ENCODE peak calls at places on chromosomes 3 and 15, in four cellular contexts. One of them, this sample, is unnamed.

GRCh38 chr15:99466701-99467337 is 99.0 kb upstream of the MEF2A start:
- DNase-seq in mammary epithelial cell: no peak
- DNase-seq in MM.1S: no peak
- DNase-seq in H9: no peak
- DNase-seq in this sample: no peak

GRCh38 chr3:126021702-126022101 is 52.7 kb downstream of the ROPN1B start:
- DNase-seq in H9: peak
- DNase-seq in MM.1S: no peak
- DNase-seq in mammary epithelial cell: no peak
- DNase-seq in this sample: no peak

GRCh38 chr3:133211449-133211848 is 173.3 kb downstream of the TMEM108 start:
- DNase-seq in MM.1S: peak
- DNase-seq in H9: peak
- DNase-seq in mammary epithelial cell: no peak
- DNase-seq in this sample: no peak

GRCh38 chr3:149442845-149443544 is 31.5 kb upstream of the TM4SF4 start:
- DNase-seq in MM.1S: no peak
- DNase-seq in mammary epithelial cell: peak
- DNase-seq in H9: no peak
- DNase-seq in this sample: peak

GRCh38 chr3:127990051-127990450 is 62.2 kb upstream of the SEC61A1 start:
- DNase-seq in mammary epithelial cell: no peak
- DNase-seq in MM.1S: no peak
- DNase-seq in H9: no peak
- DNase-seq in this sample: no peak

GRCh38 chr3:4060064-4060463 is 243.1 kb upstream of the SETMAR start:
- DNase-seq in H9: no peak
- DNase-seq in MM.1S: no peak
- DNase-seq in mammary epithelial cell: no peak
- DNase-seq in this sample: no peak

GRCh38 chr3:51962854-51963530 is 4.3 kb downstream of the PCBP4 start:
- DNase-seq in MM.1S: no peak
- DNase-seq in H9: no peak
- DNase-seq in mammary epithelial cell: no peak
- DNase-seq in this sample: no peak

GRCh38 chr3:171351676-171352075 is 108.5 kb downstream of the TNIK start:
- DNase-seq in mammary epithelial cell: peak
- DNase-seq in H9: no peak
- DNase-seq in MM.1S: no peak
- DNase-seq in this sample: peak

GRCh38 chr3:151084893-151085226 is 604 bp upstream of the MED12L start:
- DNase-seq in H9: no peak
- DNase-seq in MM.1S: no peak
- DNase-seq in mammary epithelial cell: no peak
- DNase-seq in this sample: no peak

GRCh38 chr15:74709011-74709410 is 13.2 kb upstream of the EDC3 start:
- DNase-seq in mammary epithelial cell: no peak
- DNase-seq in MM.1S: no peak
- DNase-seq in H9: no peak
- DNase-seq in this sample: peak

GRCh38 chr3:179450901-179451334 is 352 bp downstream of the GNB4 start:
- DNase-seq in mammary epithelial cell: peak
- DNase-seq in H9: no peak
- DNase-seq in MM.1S: no peak
- DNase-seq in this sample: peak

GRCh38 chr15:75460646-75461045 is 9.2 kb upstream of the SIN3A start:
- DNase-seq in H9: no peak
- DNase-seq in mammary epithelial cell: no peak
- DNase-seq in MM.1S: no peak
- DNase-seq in this sample: no peak

GRCh38 chr15:88246666-88247446 is 9.7 kb downstream of the NTRK3 start:
- DNase-seq in MM.1S: peak
- DNase-seq in mammary epithelial cell: peak
- DNase-seq in H9: peak
- DNase-seq in this sample: peak

GRCh38 chr3:172203522-172204258 is 164.3 kb downstream of the FNDC3B start:
- DNase-seq in mammary epithelial cell: peak
- DNase-seq in H9: no peak
- DNase-seq in MM.1S: no peak
- DNase-seq in this sample: peak

GRCh38 chr15:80846416-80846815 is 67.2 kb downstream of the CEMIP start:
- DNase-seq in mammary epithelial cell: no peak
- DNase-seq in H9: no peak
- DNase-seq in MM.1S: no peak
- DNase-seq in this sample: peak

GRCh38 chr3:157531301-157531660 is 28.1 kb upstream of the VEPH1 start:
- DNase-seq in H9: no peak
- DNase-seq in MM.1S: no peak
- DNase-seq in mammary epithelial cell: no peak
- DNase-seq in this sample: peak

GRCh38 chr3:128495435-128495970 is 2.5 kb upstream of the GATA2 start:
- DNase-seq in mammary epithelial cell: no peak
- DNase-seq in H9: peak
- DNase-seq in MM.1S: no peak
- DNase-seq in this sample: no peak

GRCh38 chr3:108124337-108125150 is 33.7 kb upstream of the CD47 start:
- DNase-seq in H9: no peak
- DNase-seq in MM.1S: peak
- DNase-seq in mammary epithelial cell: no peak
- DNase-seq in this sample: no peak

GRCh38 chr15:52163321-52164190 is 27.6 kb downstream of the GNB5 start:
- DNase-seq in H9: peak
- DNase-seq in MM.1S: no peak
- DNase-seq in mammary epithelial cell: no peak
- DNase-seq in this sample: no peak

GRCh38 chr3:53211704-53212702 is 43.8 kb downstream of the TKT start:
- DNase-seq in mammary epithelial cell: no peak
- DNase-seq in H9: no peak
- DNase-seq in MM.1S: no peak
- DNase-seq in this sample: no peak

GRCh38 chr15:40769310-40770146 is at the start of gene C15orf62:
- DNase-seq in H9: no peak
- DNase-seq in MM.1S: no peak
- DNase-seq in mammary epithelial cell: peak
- DNase-seq in this sample: peak

GRCh38 chr3:70905496-70905895 is 593.1 kb upstream of the MDFIC2 start:
- DNase-seq in mammary epithelial cell: no peak
- DNase-seq in MM.1S: no peak
- DNase-seq in H9: no peak
- DNase-seq in this sample: no peak

GRCh38 chr15:40064231-40064894 is 25.4 kb upstream of the SRP14 start:
- DNase-seq in H9: no peak
- DNase-seq in MM.1S: peak
- DNase-seq in mammary epithelial cell: no peak
- DNase-seq in this sample: peak

GRCh38 chr15:63945005-63945788 is 101.1 kb downstream of the DAPK2 start:
- DNase-seq in H9: peak
- DNase-seq in mammary epithelial cell: peak
- DNase-seq in MM.1S: peak
- DNase-seq in this sample: peak

GRCh38 chr3:80770106-80771079 is 991.1 kb downstream of the GBE1 start:
- DNase-seq in MM.1S: no peak
- DNase-seq in mammary epithelial cell: no peak
- DNase-seq in H9: no peak
- DNase-seq in this sample: peak

GRCh38 chr15:73751896-73752816 is 995 bp downstream of the INSYN1 start:
- DNase-seq in MM.1S: no peak
- DNase-seq in mammary epithelial cell: no peak
- DNase-seq in H9: no peak
- DNase-seq in this sample: peak

GRCh38 chr15:63135804-63136203 is 14.1 kb downstream of the LACTB start:
- DNase-seq in MM.1S: no peak
- DNase-seq in mammary epithelial cell: peak
- DNase-seq in H9: no peak
- DNase-seq in this sample: peak

GRCh38 chr15:81347910-81348309 is 24.0 kb upstream of the STARD5 start:
- DNase-seq in MM.1S: peak
- DNase-seq in H9: no peak
- DNase-seq in mammary epithelial cell: no peak
- DNase-seq in this sample: no peak

GRCh38 chr3:167032267-167032876 is 347.7 kb downstream of the ZBBX start:
- DNase-seq in MM.1S: peak
- DNase-seq in mammary epithelial cell: peak
- DNase-seq in H9: no peak
- DNase-seq in this sample: peak

GRCh38 chr3:184360834-184361531 is 422 bp downstream of the CLCN2 start:
- DNase-seq in H9: no peak
- DNase-seq in MM.1S: no peak
- DNase-seq in mammary epithelial cell: no peak
- DNase-seq in this sample: no peak
- H2AFZ ChIP-seq in H9: no peak
- H2AFZ ChIP-seq in MM.1S: peak
- H2AFZ ChIP-seq in mammary epithelial cell: peak
- H2AFZ ChIP-seq in this sample: peak

GRCh38 chr15:90592144-90592887 is 62.6 kb downstream of the CRTC3 start:
- DNase-seq in MM.1S: no peak
- DNase-seq in mammary epithelial cell: peak
- DNase-seq in H9: no peak
- DNase-seq in this sample: peak

GRCh38 chr15:90596943-90597342 is 67.2 kb downstream of the CRTC3 start:
- DNase-seq in MM.1S: no peak
- DNase-seq in H9: no peak
- DNase-seq in mammary epithelial cell: no peak
- DNase-seq in this sample: no peak

GRCh38 chr15:90593469-90594158 is 63.9 kb downstream of the CRTC3 start:
- DNase-seq in MM.1S: no peak
- DNase-seq in H9: no peak
- DNase-seq in mammary epithelial cell: no peak
- DNase-seq in this sample: no peak

GRCh38 chr15:90595760-90596155 is 66.0 kb downstream of the CRTC3 start:
- DNase-seq in H9: no peak
- DNase-seq in MM.1S: no peak
- DNase-seq in mammary epithelial cell: no peak
- DNase-seq in this sample: no peak

DNA sequence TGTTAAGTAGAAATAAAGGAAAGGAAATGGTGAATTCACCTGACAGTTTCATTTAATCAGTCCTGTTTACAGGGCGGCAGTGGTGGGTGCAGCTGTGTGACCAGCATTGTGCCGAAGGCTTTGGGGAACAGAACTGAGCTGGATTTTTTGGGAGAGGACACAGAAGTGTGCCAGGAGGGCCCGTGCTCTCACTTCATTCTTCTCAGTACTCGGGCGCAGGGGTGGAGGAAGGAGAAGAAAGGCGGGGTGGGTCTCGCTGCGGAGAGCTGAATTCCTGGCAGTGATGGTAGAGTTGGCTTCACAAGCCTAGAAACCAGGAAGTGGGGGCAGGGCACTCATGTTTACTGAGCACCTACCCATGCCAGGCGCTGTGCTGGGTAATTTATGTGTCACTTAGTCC is 64.6 kb downstream of the CRTC3 start:
- DNase-seq in mammary epithelial cell: no peak
- DNase-seq in MM.1S: peak
- DNase-seq in H9: no peak
- DNase-seq in this sample: peak
- H2AFZ ChIP-seq in mammary epithelial cell: no peak
- H2AFZ ChIP-seq in MM.1S: peak
- H2AFZ ChIP-seq in H9: no peak
- H2AFZ ChIP-seq in this sample: no peak

GRCh38 chr3:69407908-69408307 is 22.0 kb upstream of the FRMD4B start:
- DNase-seq in MM.1S: no peak
- DNase-seq in mammary epithelial cell: no peak
- DNase-seq in H9: no peak
- DNase-seq in this sample: no peak
- H2AFZ ChIP-seq in MM.1S: no peak
- H2AFZ ChIP-seq in mammary epithelial cell: no peak
- H2AFZ ChIP-seq in H9: no peak
- H2AFZ ChIP-seq in this sample: no peak

DNA sequence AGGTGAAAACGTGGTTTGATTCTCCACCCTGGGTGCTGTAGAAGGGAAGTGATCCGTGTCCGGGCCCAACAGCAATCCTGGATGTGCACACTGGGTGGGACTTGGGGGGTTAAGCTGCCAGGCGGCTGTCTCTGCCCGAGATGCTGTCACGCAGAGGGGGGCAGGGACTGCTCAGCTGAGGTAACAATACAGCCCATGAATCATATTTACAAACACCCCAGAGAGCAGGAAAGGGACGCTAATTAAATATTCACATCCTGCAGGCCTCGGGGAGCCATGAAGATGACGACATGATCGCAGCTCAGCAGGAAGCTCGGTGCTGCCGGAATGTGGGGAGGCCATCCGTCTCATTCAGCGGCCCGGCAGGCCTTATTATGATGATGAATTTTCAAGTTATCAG is 17.9 kb upstream of the CRABP1 start:
- DNase-seq in MM.1S: no peak
- DNase-seq in H9: peak
- DNase-seq in mammary epithelial cell: no peak
- DNase-seq in this sample: peak
- H2AFZ ChIP-seq in MM.1S: no peak
- H2AFZ ChIP-seq in H9: no peak
- H2AFZ ChIP-seq in mammary epithelial cell: no peak
- H2AFZ ChIP-seq in this sample: peak

GRCh38 chr3:106139834-106140233 is 271.0 kb upstream of the CBLB start:
- DNase-seq in MM.1S: no peak
- DNase-seq in mammary epithelial cell: no peak
- DNase-seq in H9: no peak
- DNase-seq in this sample: no peak
- H2AFZ ChIP-seq in MM.1S: no peak
- H2AFZ ChIP-seq in mammary epithelial cell: no peak
- H2AFZ ChIP-seq in H9: no peak
- H2AFZ ChIP-seq in this sample: no peak

DNA sequence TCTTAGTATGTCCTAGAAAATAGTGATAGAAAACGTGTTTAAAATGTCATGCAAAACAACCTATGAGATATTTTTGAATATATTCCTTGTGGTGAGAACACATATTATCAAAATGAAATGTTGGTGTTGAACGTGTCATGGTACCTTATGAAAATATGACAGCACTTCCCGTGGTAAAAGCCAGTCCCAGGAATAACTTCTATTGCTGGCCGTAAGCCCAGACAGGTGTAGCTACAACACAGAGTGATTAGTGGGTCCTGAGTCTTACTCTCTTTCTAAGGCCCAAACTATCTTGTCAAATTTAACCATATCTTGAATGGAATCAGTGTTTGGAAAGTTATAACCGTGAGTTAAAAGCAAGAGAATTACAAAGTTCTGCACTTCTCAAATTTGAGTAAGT is 24.1 kb downstream of the RARB start:
- DNase-seq in MM.1S: no peak
- DNase-seq in mammary epithelial cell: peak
- DNase-seq in H9: no peak
- DNase-seq in this sample: no peak
- H2AFZ ChIP-seq in MM.1S: no peak
- H2AFZ ChIP-seq in mammary epithelial cell: no peak
- H2AFZ ChIP-seq in H9: no peak
- H2AFZ ChIP-seq in this sample: no peak

This sample was measured in GM23248.